ENCODE peak calls at places on chromosomes 16 and 17, in seven cellular contexts. U, B, N, Y, E, D and W are unnamed samples.

GRCh38 chr17:1325766-1326165 is 46.3 kb downstream of the TRARG1 start:
- DNase-seq in E (no peak), D (no peak), Y (no peak), B (no peak), U (no peak), N (no peak), W (no peak)

GRCh38 chr17:57566724-57567123 is 178.4 kb downstream of the CCDC182 start:
- DNase-seq in N (no peak), B (no peak), Y (no peak), D (no peak), E (no peak), U (peak), W (no peak)

GRCh38 chr16:29926675-29927522 is 873 bp upstream of the KCTD13 start:
- DNase-seq in N (no peak), B (no peak), Y (no peak), D (no peak), U (no peak), E (no peak), W (peak)

GRCh38 chr17:9880582-9880999 is 24.5 kb downstream of the RCVRN start:
- DNase-seq in U (no peak), N (no peak), E (peak), B (no peak), Y (peak), D (no peak), W (peak)

GRCh38 chr16:2977440-2977839 is 2.8 kb downstream of the PKMYT1 start:
- DNase-seq in E (peak), D (no peak), U (peak), B (no peak), N (no peak), Y (no peak), W (no peak)

GRCh38 chr17:15009087-15009486 is 256.0 kb downstream of the PMP22 start:
- DNase-seq in Y (no peak), E (no peak), N (no peak), U (no peak), D (no peak), B (no peak), W (no peak)

GRCh38 chr17:49996495-49997255 is 1.7 kb upstream of the DLX3 start:
- DNase-seq in E (no peak), D (peak), U (peak), B (no peak), Y (peak), N (peak), W (peak)

GRCh38 chr17:35729405-35729833 is 2.0 kb upstream of the RASL10B start:
- DNase-seq in N (no peak), D (no peak), E (no peak), Y (no peak), B (no peak), U (no peak), W (no peak)

GRCh38 chr16:71467810-71468209 is 5.8 kb upstream of the ZNF23 start:
- DNase-seq in D (peak), Y (peak), U (no peak), B (no peak), N (peak), E (no peak), W (no peak)

GRCh38 chr17:2867441-2868424 is 71.5 kb downstream of the RAP1GAP2 start:
- DNase-seq in E (no peak), Y (peak), N (no peak), D (no peak), U (no peak), B (peak), W (no peak)

GRCh38 chr17:6995500-6996255 is at the start of gene ALOX12:
- DNase-seq in Y (no peak), D (no peak), N (no peak), U (no peak), E (peak), B (no peak), W (no peak)

GRCh38 chr16:10961231-10961630 is 16.9 kb downstream of the CLEC16A start:
- DNase-seq in Y (no peak), E (no peak), D (no peak), N (no peak), U (no peak), B (peak), W (no peak)

GRCh38 chr16:4404247-4404966 is 12.0 kb downstream of the CORO7 start:
- DNase-seq in B (no peak), U (no peak), D (no peak), N (no peak), Y (peak), E (no peak), W (peak)

GRCh38 chr17:44350733-44351226 is 5.7 kb downstream of the GRN start:
- DNase-seq in E (no peak), N (peak), U (peak), B (peak), Y (peak), D (peak), W (peak)

GRCh38 chr17:3723556-3724372 is at the start of gene HASPIN:
- DNase-seq in U (peak), B (peak), N (peak), E (peak), Y (peak), D (peak), W (peak)

GRCh38 chr17:18160128-18160856 is 23.3 kb upstream of the ALKBH5 start:
- DNase-seq in E (no peak), B (no peak), Y (no peak), N (no peak), U (no peak), D (no peak), W (no peak)

GRCh38 chr17:13702266-13702665 is 100.5 kb upstream of the HS3ST3A1 start:
- DNase-seq in E (no peak), B (no peak), N (no peak), D (no peak), U (no peak), Y (no peak), W (no peak)

GRCh38 chr17:31248986-31249385 is 48.1 kb downstream of the OMG start:
- DNase-seq in D (no peak), U (no peak), E (no peak), N (no peak), B (peak), Y (no peak), W (no peak)

GRCh38 chr16:30367349-30368009 is 2.8 kb downstream of the TBC1D10B start:
- DNase-seq in N (no peak), Y (no peak), D (no peak), U (no peak), B (peak), E (no peak), W (no peak)

GRCh38 chr17:39678340-39679116 is 9.3 kb downstream of the PGAP3 start:
- DNase-seq in D (no peak), B (no peak), N (no peak), E (no peak), U (no peak), Y (no peak), W (no peak)

GRCh38 chr17:27512511-27513346 is 56.5 kb downstream of the KSR1 start:
- DNase-seq in Y (no peak), U (no peak), D (no peak), E (no peak), B (no peak), N (no peak), W (no peak)

GRCh38 chr16:72300892-72301291 is 128.9 kb upstream of the PMFBP1 start:
- DNase-seq in B (no peak), Y (no peak), U (no peak), N (no peak), D (no peak), E (no peak), W (no peak)

GRCh38 chr17:41211845-41212466 is 14.5 kb upstream of the KRTAP9-2 start:
- DNase-seq in Y (no peak), U (peak), N (no peak), B (peak), E (no peak), D (no peak), W (peak)

GRCh38 chr17:8121531-8122390 is 2.1 kb downstream of the HES7 start:
- DNase-seq in E (no peak), B (peak), D (no peak), U (no peak), Y (peak), N (no peak), W (peak)

GRCh38 chr17:32777922-32778321 is 99.0 kb downstream of the MYO1D start:
- DNase-seq in E (no peak), B (no peak), Y (no peak), N (no peak), U (no peak), D (no peak), W (no peak)

GRCh38 chr17:8284126-8284525 is 4.3 kb upstream of the RANGRF start:
- DNase-seq in U (no peak), Y (no peak), N (no peak), D (no peak), E (no peak), B (no peak), W (no peak)

GRCh38 chr17:80363120-80363515 is 51.8 kb upstream of the ENDOV start:
- DNase-seq in E (no peak), U (no peak), Y (no peak), B (no peak), N (no peak), D (no peak), W (no peak)

GRCh38 chr17:78258323-78259229 is 27.1 kb downstream of the TMEM235 start:
- DNase-seq in B (no peak), N (peak), D (peak), E (peak), Y (peak), U (peak), W (no peak)

GRCh38 chr17:38730526-38731379 is 612 bp downstream of the CISD3 start:
- DNase-seq in Y (peak), U (peak), D (no peak), B (peak), N (no peak), E (peak), W (peak)

GRCh38 chr17:45431531-45432404 is 902 bp downstream of the ARHGAP27 start:
- DNase-seq in E (peak), D (peak), Y (peak), N (peak), U (peak), B (peak), W (peak)

GRCh38 chr16:28279006-28279405 is 13.3 kb upstream of the SBK1 start:
- DNase-seq in N (no peak), E (no peak), U (no peak), D (no peak), B (no peak), Y (no peak), W (no peak)

GRCh38 chr16:89363621-89364393 is 126.6 kb downstream of the ANKRD11 start:
- DNase-seq in E (peak), D (no peak), Y (peak), U (no peak), B (peak), N (no peak), W (peak)